ENCODE peak calls at places on chromosomes 7 and 10, in seven cellular contexts. One of them, this sample, is unnamed.

GRCh38 chr10:5293691-5294550 is 70.8 kb upstream of the UCN3 start:
- DNase-seq in neural progenitor cell: peak; percentile 91
- DNase-seq in CD4-positive, alpha-beta T cell: peak; percentile 52
- DNase-seq in Peyer's patch: peak; percentile 73
- DNase-seq in bronchial epithelial cell: peak; percentile 86
- DNase-seq in GM20000: peak; percentile 27
- DNase-seq in SK-N-SH: peak; percentile 45
- DNase-seq in this sample: peak; percentile 85

GRCh38 chr7:130256716-130257115 is 9.9 kb upstream of the CPA2 start:
- DNase-seq in neural progenitor cell: peak; percentile 26
- DNase-seq in CD4-positive, alpha-beta T cell: no peak
- DNase-seq in Peyer's patch: no peak
- DNase-seq in bronchial epithelial cell: no peak
- DNase-seq in GM20000: no peak
- DNase-seq in SK-N-SH: no peak
- DNase-seq in this sample: no peak

GRCh38 chr7:129210256-129210988 is 14.4 kb upstream of the AHCYL2 start:
- DNase-seq in neural progenitor cell: peak; percentile 76
- DNase-seq in CD4-positive, alpha-beta T cell: peak; percentile 52
- DNase-seq in Peyer's patch: peak; percentile 88
- DNase-seq in bronchial epithelial cell: peak; percentile 38
- DNase-seq in GM20000: peak; percentile 89
- DNase-seq in SK-N-SH: peak; percentile 94
- DNase-seq in this sample: peak; percentile 95

GRCh38 chr7:101239191-101239950 is 1.8 kb upstream of the CLDN15 start:
- DNase-seq in neural progenitor cell: no peak
- DNase-seq in CD4-positive, alpha-beta T cell: no peak
- DNase-seq in Peyer's patch: peak; percentile 76
- DNase-seq in bronchial epithelial cell: no peak
- DNase-seq in GM20000: no peak
- DNase-seq in SK-N-SH: peak; percentile 26
- DNase-seq in this sample: no peak

GRCh38 chr10:62302760-62303159 is 34.1 kb upstream of the RTKN2 start:
- DNase-seq in neural progenitor cell: no peak
- DNase-seq in CD4-positive, alpha-beta T cell: no peak
- DNase-seq in Peyer's patch: no peak
- DNase-seq in bronchial epithelial cell: no peak
- DNase-seq in GM20000: no peak
- DNase-seq in SK-N-SH: no peak
- DNase-seq in this sample: no peak

GRCh38 chr10:43861966-43862751 is 213.5 kb upstream of the ZNF32 start:
- DNase-seq in neural progenitor cell: no peak
- DNase-seq in CD4-positive, alpha-beta T cell: no peak
- DNase-seq in Peyer's patch: peak; percentile 60
- DNase-seq in bronchial epithelial cell: no peak
- DNase-seq in GM20000: no peak
- DNase-seq in SK-N-SH: no peak
- DNase-seq in this sample: no peak

GRCh38 chr7:44978511-44979366 is at the start of gene MYO1G:
- DNase-seq in neural progenitor cell: no peak
- DNase-seq in CD4-positive, alpha-beta T cell: peak; percentile 87
- DNase-seq in Peyer's patch: peak; percentile 93
- DNase-seq in bronchial epithelial cell: no peak
- DNase-seq in GM20000: peak; percentile 81
- DNase-seq in SK-N-SH: no peak
- DNase-seq in this sample: no peak

GRCh38 chr10:113788604-113789083 is 37.2 kb downstream of the PLEKHS1 start:
- DNase-seq in neural progenitor cell: no peak
- DNase-seq in CD4-positive, alpha-beta T cell: no peak
- DNase-seq in Peyer's patch: no peak
- DNase-seq in bronchial epithelial cell: peak; percentile 98
- DNase-seq in GM20000: peak; percentile 22
- DNase-seq in SK-N-SH: no peak
- DNase-seq in this sample: no peak

GRCh38 chr10:4883079-4883739 is 57.2 kb downstream of the AKR1E2 start:
- DNase-seq in neural progenitor cell: no peak
- DNase-seq in CD4-positive, alpha-beta T cell: no peak
- DNase-seq in Peyer's patch: no peak
- DNase-seq in bronchial epithelial cell: peak; percentile 96
- DNase-seq in GM20000: no peak
- DNase-seq in SK-N-SH: no peak
- DNase-seq in this sample: no peak

GRCh38 chr10:48727866-48728265 is 43.2 kb downstream of the WDFY4 start:
- DNase-seq in neural progenitor cell: no peak
- DNase-seq in CD4-positive, alpha-beta T cell: no peak
- DNase-seq in Peyer's patch: no peak
- DNase-seq in bronchial epithelial cell: no peak
- DNase-seq in GM20000: no peak
- DNase-seq in SK-N-SH: no peak
- DNase-seq in this sample: no peak

GRCh38 chr7:26153823-26154783 is 2.1 kb downstream of the NFE2L3 start:
- DNase-seq in neural progenitor cell: peak; percentile 34
- DNase-seq in CD4-positive, alpha-beta T cell: no peak
- DNase-seq in Peyer's patch: peak; percentile 82
- DNase-seq in bronchial epithelial cell: peak; percentile 56
- DNase-seq in GM20000: peak; percentile 48
- DNase-seq in SK-N-SH: no peak
- DNase-seq in this sample: no peak

GRCh38 chr7:26151096-26151495 is 902 bp upstream of the NFE2L3 start:
- DNase-seq in neural progenitor cell: no peak
- DNase-seq in CD4-positive, alpha-beta T cell: no peak
- DNase-seq in Peyer's patch: no peak
- DNase-seq in bronchial epithelial cell: no peak
- DNase-seq in GM20000: no peak
- DNase-seq in SK-N-SH: no peak
- DNase-seq in this sample: no peak

GRCh38 chr7:26151650-26151952 is 397 bp upstream of the NFE2L3 start:
- DNase-seq in neural progenitor cell: no peak
- DNase-seq in CD4-positive, alpha-beta T cell: no peak
- DNase-seq in Peyer's patch: no peak
- DNase-seq in bronchial epithelial cell: no peak
- DNase-seq in GM20000: no peak
- DNase-seq in SK-N-SH: no peak
- DNase-seq in this sample: no peak

GRCh38 chr7:26153246-26153822 is 1.3 kb downstream of the NFE2L3 start:
- DNase-seq in neural progenitor cell: peak; percentile 18
- DNase-seq in CD4-positive, alpha-beta T cell: no peak
- DNase-seq in Peyer's patch: peak; percentile 58
- DNase-seq in bronchial epithelial cell: no peak
- DNase-seq in GM20000: peak; percentile 48
- DNase-seq in SK-N-SH: no peak
- DNase-seq in this sample: no peak

GRCh38 chr7:26151953-26152781 is at the start of gene NFE2L3:
- DNase-seq in neural progenitor cell: peak; percentile 87
- DNase-seq in CD4-positive, alpha-beta T cell: peak; percentile 75
- DNase-seq in Peyer's patch: peak; percentile 95
- DNase-seq in bronchial epithelial cell: peak; percentile 37
- DNase-seq in GM20000: peak; percentile 98
- DNase-seq in SK-N-SH: peak; percentile 98
- DNase-seq in this sample: no peak
- TF ChIP-seq CTCF in neural progenitor cell: peak; percentile 26
- TF ChIP-seq CTCF in CD4-positive, alpha-beta T cell: no peak
- TF ChIP-seq CTCF in Peyer's patch: peak; percentile 42
- TF ChIP-seq CTCF in bronchial epithelial cell: no peak
- TF ChIP-seq CTCF in GM20000: no peak
- TF ChIP-seq CTCF in SK-N-SH: no peak
- TF ChIP-seq CTCF in this sample: peak; percentile 6

GRCh38 chr7:95725170-95725569 is 47.2 kb upstream of the DYNC1I1 start:
- DNase-seq in neural progenitor cell: peak; percentile 62
- DNase-seq in CD4-positive, alpha-beta T cell: no peak
- DNase-seq in Peyer's patch: no peak
- DNase-seq in bronchial epithelial cell: no peak
- DNase-seq in GM20000: no peak
- DNase-seq in SK-N-SH: no peak
- DNase-seq in this sample: no peak
- TF ChIP-seq CTCF in neural progenitor cell: peak; percentile 38
- TF ChIP-seq CTCF in CD4-positive, alpha-beta T cell: no peak
- TF ChIP-seq CTCF in Peyer's patch: no peak
- TF ChIP-seq CTCF in bronchial epithelial cell: no peak
- TF ChIP-seq CTCF in GM20000: no peak
- TF ChIP-seq CTCF in SK-N-SH: no peak
- TF ChIP-seq CTCF in this sample: no peak

GRCh38 chr7:143372070-143372469 is 9.1 kb upstream of the ZYX start:
- DNase-seq in neural progenitor cell: no peak
- DNase-seq in CD4-positive, alpha-beta T cell: peak; percentile 58
- DNase-seq in Peyer's patch: peak; percentile 75
- DNase-seq in bronchial epithelial cell: peak; percentile 93
- DNase-seq in GM20000: no peak
- DNase-seq in SK-N-SH: no peak
- DNase-seq in this sample: no peak

GRCh38 chr7:143376396-143376795 is 4.7 kb upstream of the ZYX start:
- DNase-seq in neural progenitor cell: no peak
- DNase-seq in CD4-positive, alpha-beta T cell: no peak
- DNase-seq in Peyer's patch: no peak
- DNase-seq in bronchial epithelial cell: no peak
- DNase-seq in GM20000: no peak
- DNase-seq in SK-N-SH: no peak
- DNase-seq in this sample: no peak

GRCh38 chr7:143375298-143376034 is 5.7 kb upstream of the ZYX start:
- DNase-seq in neural progenitor cell: no peak
- DNase-seq in CD4-positive, alpha-beta T cell: peak; percentile 41
- DNase-seq in Peyer's patch: no peak
- DNase-seq in bronchial epithelial cell: peak; percentile 50
- DNase-seq in GM20000: no peak
- DNase-seq in SK-N-SH: no peak
- DNase-seq in this sample: no peak

GRCh38 chr7:143374556-143374955 is 6.6 kb upstream of the ZYX start:
- DNase-seq in neural progenitor cell: no peak
- DNase-seq in CD4-positive, alpha-beta T cell: no peak
- DNase-seq in Peyer's patch: no peak
- DNase-seq in bronchial epithelial cell: no peak
- DNase-seq in GM20000: no peak
- DNase-seq in SK-N-SH: no peak
- DNase-seq in this sample: no peak

GRCh38 chr7:143373255-143373794 is 7.8 kb upstream of the ZYX start:
- DNase-seq in neural progenitor cell: no peak
- DNase-seq in CD4-positive, alpha-beta T cell: no peak
- DNase-seq in Peyer's patch: no peak
- DNase-seq in bronchial epithelial cell: no peak
- DNase-seq in GM20000: no peak
- DNase-seq in SK-N-SH: no peak
- DNase-seq in this sample: no peak
- TF ChIP-seq CTCF in neural progenitor cell: peak; percentile 18
- TF ChIP-seq CTCF in CD4-positive, alpha-beta T cell: no peak
- TF ChIP-seq CTCF in Peyer's patch: no peak
- TF ChIP-seq CTCF in bronchial epithelial cell: no peak
- TF ChIP-seq CTCF in GM20000: no peak
- TF ChIP-seq CTCF in SK-N-SH: no peak
- TF ChIP-seq CTCF in this sample: no peak

GRCh38 chr10:117442944-117443676 is 67.9 kb upstream of the PDZD8 start:
- DNase-seq in neural progenitor cell: peak; percentile 87
- DNase-seq in CD4-positive, alpha-beta T cell: peak; percentile 24
- DNase-seq in Peyer's patch: peak; percentile 86
- DNase-seq in bronchial epithelial cell: peak; percentile 70
- DNase-seq in GM20000: peak; percentile 74
- DNase-seq in SK-N-SH: peak; percentile 76
- DNase-seq in this sample: peak; percentile 94

GRCh38 chr10:117445992-117446391 is 70.8 kb upstream of the PDZD8 start:
- DNase-seq in neural progenitor cell: no peak
- DNase-seq in CD4-positive, alpha-beta T cell: no peak
- DNase-seq in Peyer's patch: no peak
- DNase-seq in bronchial epithelial cell: no peak
- DNase-seq in GM20000: no peak
- DNase-seq in SK-N-SH: no peak
- DNase-seq in this sample: no peak

GRCh38 chr10:117443677-117444022 is 68.4 kb upstream of the PDZD8 start:
- DNase-seq in neural progenitor cell: no peak
- DNase-seq in CD4-positive, alpha-beta T cell: no peak
- DNase-seq in Peyer's patch: no peak
- DNase-seq in bronchial epithelial cell: no peak
- DNase-seq in GM20000: no peak
- DNase-seq in SK-N-SH: no peak
- DNase-seq in this sample: no peak

GRCh38 chr10:117442521-117442920 is 67.3 kb upstream of the PDZD8 start:
- DNase-seq in neural progenitor cell: no peak
- DNase-seq in CD4-positive, alpha-beta T cell: no peak
- DNase-seq in Peyer's patch: no peak
- DNase-seq in bronchial epithelial cell: no peak
- DNase-seq in GM20000: no peak
- DNase-seq in SK-N-SH: no peak
- DNase-seq in this sample: no peak

GRCh38 chr10:117444497-117445040 is 69.3 kb upstream of the PDZD8 start:
- DNase-seq in neural progenitor cell: no peak
- DNase-seq in CD4-positive, alpha-beta T cell: no peak
- DNase-seq in Peyer's patch: no peak
- DNase-seq in bronchial epithelial cell: no peak
- DNase-seq in GM20000: no peak
- DNase-seq in SK-N-SH: no peak
- DNase-seq in this sample: no peak
- TF ChIP-seq CTCF in neural progenitor cell: no peak
- TF ChIP-seq CTCF in CD4-positive, alpha-beta T cell: no peak
- TF ChIP-seq CTCF in Peyer's patch: no peak
- TF ChIP-seq CTCF in bronchial epithelial cell: no peak
- TF ChIP-seq CTCF in GM20000: no peak
- TF ChIP-seq CTCF in SK-N-SH: no peak
- TF ChIP-seq CTCF in this sample: no peak

GRCh38 chr10:129866894-129867293 is 97.2 kb downstream of the EBF3 start:
- DNase-seq in neural progenitor cell: no peak
- DNase-seq in CD4-positive, alpha-beta T cell: no peak
- DNase-seq in Peyer's patch: no peak
- DNase-seq in bronchial epithelial cell: no peak
- DNase-seq in GM20000: no peak
- DNase-seq in SK-N-SH: no peak
- DNase-seq in this sample: no peak
- TF ChIP-seq CTCF in neural progenitor cell: no peak
- TF ChIP-seq CTCF in CD4-positive, alpha-beta T cell: no peak
- TF ChIP-seq CTCF in Peyer's patch: no peak
- TF ChIP-seq CTCF in bronchial epithelial cell: no peak
- TF ChIP-seq CTCF in GM20000: no peak
- TF ChIP-seq CTCF in SK-N-SH: no peak
- TF ChIP-seq CTCF in this sample: no peak

GRCh38 chr10:14967897-14968296 is 8.7 kb downstream of the MEIG1 start:
- DNase-seq in neural progenitor cell: no peak
- DNase-seq in CD4-positive, alpha-beta T cell: no peak
- DNase-seq in Peyer's patch: no peak
- DNase-seq in bronchial epithelial cell: no peak
- DNase-seq in GM20000: no peak
- DNase-seq in SK-N-SH: no peak
- DNase-seq in this sample: no peak

GRCh38 chr10:14975672-14976273 is 16.6 kb downstream of the MEIG1 start:
- DNase-seq in neural progenitor cell: no peak
- DNase-seq in CD4-positive, alpha-beta T cell: no peak
- DNase-seq in Peyer's patch: no peak
- DNase-seq in bronchial epithelial cell: no peak
- DNase-seq in GM20000: no peak
- DNase-seq in SK-N-SH: peak; percentile 47
- DNase-seq in this sample: no peak

GRCh38 chr10:14971867-14972448 is 12.8 kb downstream of the MEIG1 start:
- DNase-seq in neural progenitor cell: peak; percentile 39
- DNase-seq in CD4-positive, alpha-beta T cell: peak; percentile 36
- DNase-seq in Peyer's patch: peak; percentile 69
- DNase-seq in bronchial epithelial cell: peak; percentile 24
- DNase-seq in GM20000: no peak
- DNase-seq in SK-N-SH: no peak
- DNase-seq in this sample: no peak
- TF ChIP-seq CTCF in neural progenitor cell: peak; percentile 71
- TF ChIP-seq CTCF in CD4-positive, alpha-beta T cell: peak; percentile 70
- TF ChIP-seq CTCF in Peyer's patch: peak; percentile 48
- TF ChIP-seq CTCF in bronchial epithelial cell: peak; percentile 69
- TF ChIP-seq CTCF in GM20000: peak; percentile 51
- TF ChIP-seq CTCF in SK-N-SH: peak; percentile 68
- TF ChIP-seq CTCF in this sample: peak; percentile 32

This sample was measured in esophagus muscularis mucosa.